ENCODE peak calls at places on chromosomes 7 and 10, in seven cellular contexts. One of them, this sample, is unnamed.

GRCh38 chr10:110834622-110835219 is 37.0 kb upstream of the PDCD4 start:
- DNase-seq in prostate gland: peak; percentile 72
- DNase-seq in IMR-90: no peak
- DNase-seq in colonic mucosa: peak; percentile 44
- DNase-seq in heart left ventricle: no peak
- DNase-seq in neural progenitor cell: peak; percentile 60
- DNase-seq in BJ: no peak
- DNase-seq in this sample: peak; percentile 62

GRCh38 chr10:4059471-4060138 is 274.6 kb upstream of the KLF6 start:
- DNase-seq in prostate gland: no peak
- DNase-seq in IMR-90: no peak
- DNase-seq in colonic mucosa: no peak
- DNase-seq in heart left ventricle: no peak
- DNase-seq in neural progenitor cell: no peak
- DNase-seq in BJ: no peak
- DNase-seq in this sample: no peak

GRCh38 chr10:59905066-59905734 is 1.2 kb downstream of the CCDC6 start:
- DNase-seq in prostate gland: peak; percentile 43
- DNase-seq in IMR-90: peak; percentile 16
- DNase-seq in colonic mucosa: peak; percentile 68
- DNase-seq in heart left ventricle: peak; percentile 63
- DNase-seq in neural progenitor cell: peak; percentile 68
- DNase-seq in BJ: no peak
- DNase-seq in this sample: peak; percentile 46

GRCh38 chr10:132774905-132775863 is 10.8 kb downstream of the NKX6-2 start:
- DNase-seq in prostate gland: no peak
- DNase-seq in IMR-90: no peak
- DNase-seq in colonic mucosa: peak; percentile 62
- DNase-seq in heart left ventricle: no peak
- DNase-seq in neural progenitor cell: no peak
- DNase-seq in BJ: no peak
- DNase-seq in this sample: peak; percentile 96

GRCh38 chr7:1361016-1361755 is 98.1 kb downstream of the MICALL2 start:
- DNase-seq in prostate gland: no peak
- DNase-seq in IMR-90: no peak
- DNase-seq in colonic mucosa: no peak
- DNase-seq in heart left ventricle: peak; percentile 39
- DNase-seq in neural progenitor cell: no peak
- DNase-seq in BJ: no peak
- DNase-seq in this sample: no peak

GRCh38 chr7:41732279-41733062 is 29.6 kb upstream of the INHBA start:
- DNase-seq in prostate gland: no peak
- DNase-seq in IMR-90: peak; percentile 33
- DNase-seq in colonic mucosa: no peak
- DNase-seq in heart left ventricle: no peak
- DNase-seq in neural progenitor cell: peak; percentile 26
- DNase-seq in BJ: no peak
- DNase-seq in this sample: no peak

GRCh38 chr10:112271982-112272381 is 11.2 kb upstream of the TECTB start:
- DNase-seq in prostate gland: no peak
- DNase-seq in IMR-90: peak; percentile 85
- DNase-seq in colonic mucosa: no peak
- DNase-seq in heart left ventricle: no peak
- DNase-seq in neural progenitor cell: no peak
- DNase-seq in BJ: no peak
- DNase-seq in this sample: no peak

GRCh38 chr10:311901-312665 is 176.8 kb downstream of the ZMYND11 start:
- DNase-seq in prostate gland: no peak
- DNase-seq in IMR-90: no peak
- DNase-seq in colonic mucosa: no peak
- DNase-seq in heart left ventricle: no peak
- DNase-seq in neural progenitor cell: no peak
- DNase-seq in BJ: no peak
- DNase-seq in this sample: no peak

GRCh38 chr7:143299840-143300239 is 11.7 kb downstream of the CASP2 start:
- DNase-seq in prostate gland: no peak
- DNase-seq in IMR-90: no peak
- DNase-seq in colonic mucosa: peak; percentile 58
- DNase-seq in heart left ventricle: no peak
- DNase-seq in neural progenitor cell: peak; percentile 56
- DNase-seq in BJ: no peak
- DNase-seq in this sample: peak; percentile 38

GRCh38 chr7:92621026-92621540 is 30.9 kb upstream of the FAM133B start:
- DNase-seq in prostate gland: peak; percentile 68
- DNase-seq in IMR-90: peak; percentile 94
- DNase-seq in colonic mucosa: peak; percentile 77
- DNase-seq in heart left ventricle: no peak
- DNase-seq in neural progenitor cell: peak; percentile 67
- DNase-seq in BJ: peak; percentile 52
- DNase-seq in this sample: peak; percentile 55

GRCh38 chr7:35254496-35255416 is 856 bp upstream of the TBX20 start:
- DNase-seq in prostate gland: no peak
- DNase-seq in IMR-90: no peak
- DNase-seq in colonic mucosa: no peak
- DNase-seq in heart left ventricle: no peak
- DNase-seq in neural progenitor cell: peak; percentile 67
- DNase-seq in BJ: no peak
- DNase-seq in this sample: no peak

GRCh38 chr7:131383417-131383816 is 55.7 kb downstream of the MKLN1 start:
- DNase-seq in prostate gland: no peak
- DNase-seq in IMR-90: peak; percentile 40
- DNase-seq in colonic mucosa: no peak
- DNase-seq in heart left ventricle: no peak
- DNase-seq in neural progenitor cell: no peak
- DNase-seq in BJ: no peak
- DNase-seq in this sample: no peak

GRCh38 chr10:106635947-106636346 is 528.6 kb downstream of the SORCS1 start:
- DNase-seq in prostate gland: no peak
- DNase-seq in IMR-90: no peak
- DNase-seq in colonic mucosa: no peak
- DNase-seq in heart left ventricle: no peak
- DNase-seq in neural progenitor cell: no peak
- DNase-seq in BJ: no peak
- DNase-seq in this sample: no peak

GRCh38 chr7:16778479-16778878 is 24.9 kb downstream of the TSPAN13 start:
- DNase-seq in prostate gland: no peak
- DNase-seq in IMR-90: no peak
- DNase-seq in colonic mucosa: no peak
- DNase-seq in heart left ventricle: no peak
- DNase-seq in neural progenitor cell: no peak
- DNase-seq in BJ: no peak
- DNase-seq in this sample: no peak

GRCh38 chr10:27635290-27635689 is 110.3 kb downstream of the MKX start:
- DNase-seq in prostate gland: no peak
- DNase-seq in IMR-90: no peak
- DNase-seq in colonic mucosa: peak; percentile 43
- DNase-seq in heart left ventricle: no peak
- DNase-seq in neural progenitor cell: no peak
- DNase-seq in BJ: no peak
- DNase-seq in this sample: no peak

GRCh38 chr10:99369551-99369950 is 40.4 kb downstream of the CNNM1 start:
- DNase-seq in prostate gland: no peak
- DNase-seq in IMR-90: peak; percentile 15
- DNase-seq in colonic mucosa: no peak
- DNase-seq in heart left ventricle: no peak
- DNase-seq in neural progenitor cell: no peak
- DNase-seq in BJ: peak; percentile 58
- DNase-seq in this sample: no peak

GRCh38 chr10:129465796-129466702 is 992 bp upstream of the MGMT start:
- DNase-seq in prostate gland: no peak
- DNase-seq in IMR-90: no peak
- DNase-seq in colonic mucosa: no peak
- DNase-seq in heart left ventricle: no peak
- DNase-seq in neural progenitor cell: no peak
- DNase-seq in BJ: no peak
- DNase-seq in this sample: no peak

GRCh38 chr7:3067193-3067592 is 23.5 kb upstream of the CARD11 start:
- DNase-seq in prostate gland: no peak
- DNase-seq in IMR-90: no peak
- DNase-seq in colonic mucosa: no peak
- DNase-seq in heart left ventricle: no peak
- DNase-seq in neural progenitor cell: no peak
- DNase-seq in BJ: no peak
- DNase-seq in this sample: no peak

GRCh38 chr7:70640266-70640833 is 491.6 kb upstream of the GALNT17 start:
- DNase-seq in prostate gland: no peak
- DNase-seq in IMR-90: peak; percentile 87
- DNase-seq in colonic mucosa: no peak
- DNase-seq in heart left ventricle: no peak
- DNase-seq in neural progenitor cell: no peak
- DNase-seq in BJ: no peak
- DNase-seq in this sample: no peak

GRCh38 chr7:144747961-144748360 is 87.9 kb downstream of the TPK1 start:
- DNase-seq in prostate gland: no peak
- DNase-seq in IMR-90: no peak
- DNase-seq in colonic mucosa: no peak
- DNase-seq in heart left ventricle: no peak
- DNase-seq in neural progenitor cell: no peak
- DNase-seq in BJ: no peak
- DNase-seq in this sample: no peak

GRCh38 chr7:142733271-142733670 is 16.0 kb upstream of the PRSS1 start:
- DNase-seq in prostate gland: no peak
- DNase-seq in IMR-90: no peak
- DNase-seq in colonic mucosa: no peak
- DNase-seq in heart left ventricle: no peak
- DNase-seq in neural progenitor cell: no peak
- DNase-seq in BJ: no peak
- DNase-seq in this sample: no peak

GRCh38 chr7:111113263-111114017 is 22.5 kb downstream of the LRRN3 start:
- DNase-seq in prostate gland: no peak
- DNase-seq in IMR-90: peak; percentile 86
- DNase-seq in colonic mucosa: no peak
- DNase-seq in heart left ventricle: no peak
- DNase-seq in neural progenitor cell: no peak
- DNase-seq in BJ: no peak
- DNase-seq in this sample: no peak

GRCh38 chr7:33250421-33250827 is 121.1 kb downstream of the BBS9 start:
- DNase-seq in prostate gland: no peak
- DNase-seq in IMR-90: peak; percentile 75
- DNase-seq in colonic mucosa: no peak
- DNase-seq in heart left ventricle: no peak
- DNase-seq in neural progenitor cell: no peak
- DNase-seq in BJ: peak; percentile 80
- DNase-seq in this sample: no peak

GRCh38 chr7:28573751-28574295 is 161.5 kb downstream of the CREB5 start:
- DNase-seq in prostate gland: peak; percentile 48
- DNase-seq in IMR-90: peak; percentile 42
- DNase-seq in colonic mucosa: no peak
- DNase-seq in heart left ventricle: no peak
- DNase-seq in neural progenitor cell: no peak
- DNase-seq in BJ: no peak
- DNase-seq in this sample: no peak

GRCh38 chr10:119620771-119621384 is 24.1 kb upstream of the TIAL1 start:
- DNase-seq in prostate gland: no peak
- DNase-seq in IMR-90: no peak
- DNase-seq in colonic mucosa: no peak
- DNase-seq in heart left ventricle: no peak
- DNase-seq in neural progenitor cell: no peak
- DNase-seq in BJ: no peak
- DNase-seq in this sample: no peak

DNA sequence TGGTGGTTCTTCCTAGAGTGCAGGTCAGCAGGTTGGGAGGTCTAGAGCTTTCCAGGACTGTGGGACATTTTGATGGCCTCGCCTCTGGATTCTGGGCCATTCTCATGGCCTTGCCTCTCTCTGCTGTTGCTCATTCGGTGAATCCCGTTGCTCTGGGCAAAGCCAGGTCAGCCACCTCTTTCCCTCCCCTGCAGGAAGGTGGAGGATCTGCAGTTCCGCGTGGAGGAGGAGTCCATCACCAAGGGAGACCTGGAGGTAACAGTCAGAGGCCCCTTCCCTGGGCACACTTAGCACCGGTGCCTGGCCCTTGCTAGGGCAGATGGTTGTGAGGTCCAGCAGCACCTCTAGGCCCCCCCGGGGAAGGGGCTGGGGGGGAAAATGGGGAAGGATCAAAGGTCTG is 74.9 kb downstream of the CLIP2 start:
- DNase-seq in prostate gland: no peak
- DNase-seq in IMR-90: no peak
- DNase-seq in colonic mucosa: no peak
- DNase-seq in heart left ventricle: no peak
- DNase-seq in neural progenitor cell: peak; percentile 26
- DNase-seq in BJ: no peak
- DNase-seq in this sample: no peak
- TF ChIP-seq CTCF in prostate gland: no peak
- TF ChIP-seq CTCF in IMR-90: no peak
- TF ChIP-seq CTCF in colonic mucosa: no peak
- TF ChIP-seq CTCF in heart left ventricle: no peak
- TF ChIP-seq CTCF in neural progenitor cell: peak; percentile 29
- TF ChIP-seq CTCF in BJ: peak; percentile 23
- TF ChIP-seq CTCF in this sample: no peak

GRCh38 chr10:5895804-5896203 is 5.8 kb downstream of the FBH1 start:
- DNase-seq in prostate gland: no peak
- DNase-seq in IMR-90: no peak
- DNase-seq in colonic mucosa: no peak
- DNase-seq in heart left ventricle: no peak
- DNase-seq in neural progenitor cell: peak; percentile 21
- DNase-seq in BJ: no peak
- DNase-seq in this sample: peak; percentile 10
- H3K36me3 ChIP-seq in prostate gland: no peaks in the 10 kb centered on the region
- H3K36me3 ChIP-seq in IMR-90: peaks cover 27% of the 10 kb centered on the region
- H3K36me3 ChIP-seq in colonic mucosa: no peaks in the 10 kb centered on the region
- H3K36me3 ChIP-seq in heart left ventricle: peaks cover 17% of the 10 kb centered on the region
- H3K36me3 ChIP-seq in neural progenitor cell: no peaks in the 10 kb centered on the region
- H3K36me3 ChIP-seq in BJ: peaks cover 9% of the 10 kb centered on the region
- H3K36me3 ChIP-seq in this sample: peaks cover 29% of the 10 kb centered on the region

GRCh38 chr7:26334171-26334570 is 42.5 kb downstream of the SNX10 start:
- DNase-seq in prostate gland: no peak
- DNase-seq in IMR-90: no peak
- DNase-seq in colonic mucosa: no peak
- DNase-seq in heart left ventricle: no peak
- DNase-seq in neural progenitor cell: no peak
- DNase-seq in BJ: no peak
- DNase-seq in this sample: no peak
- H3K4me3 ChIP-seq in prostate gland: no peak overlapping the region
- H3K4me3 ChIP-seq in IMR-90: no peak overlapping the region
- H3K4me3 ChIP-seq in colonic mucosa: no peak overlapping the region
- H3K4me3 ChIP-seq in heart left ventricle: no peak overlapping the region
- H3K4me3 ChIP-seq in neural progenitor cell: no peak overlapping the region
- H3K4me3 ChIP-seq in BJ: no peak overlapping the region
- H3K4me3 ChIP-seq in this sample: no peak overlapping the region

GRCh38 chr10:121495719-121496118 is 102.5 kb downstream of the FGFR2 start:
- DNase-seq in prostate gland: peak; percentile 37
- DNase-seq in IMR-90: no peak
- DNase-seq in colonic mucosa: no peak
- DNase-seq in heart left ventricle: no peak
- DNase-seq in neural progenitor cell: no peak
- DNase-seq in BJ: no peak
- DNase-seq in this sample: no peak

GRCh38 chr10:121501796-121502195 is 96.4 kb downstream of the FGFR2 start:
- DNase-seq in prostate gland: no peak
- DNase-seq in IMR-90: no peak
- DNase-seq in colonic mucosa: no peak
- DNase-seq in heart left ventricle: no peak
- DNase-seq in neural progenitor cell: no peak
- DNase-seq in BJ: no peak
- DNase-seq in this sample: no peak

GRCh38 chr10:121497513-121497912 is 100.7 kb downstream of the FGFR2 start:
- DNase-seq in prostate gland: peak; percentile 57
- DNase-seq in IMR-90: no peak
- DNase-seq in colonic mucosa: no peak
- DNase-seq in heart left ventricle: no peak
- DNase-seq in neural progenitor cell: no peak
- DNase-seq in BJ: no peak
- DNase-seq in this sample: no peak

GRCh38 chr10:121500591-121501341 is 97.5 kb downstream of the FGFR2 start:
- DNase-seq in prostate gland: no peak
- DNase-seq in IMR-90: no peak
- DNase-seq in colonic mucosa: no peak
- DNase-seq in heart left ventricle: no peak
- DNase-seq in neural progenitor cell: no peak
- DNase-seq in BJ: no peak
- DNase-seq in this sample: no peak

GRCh38 chr10:121498071-121498470 is 100.2 kb downstream of the FGFR2 start:
- DNase-seq in prostate gland: no peak
- DNase-seq in IMR-90: no peak
- DNase-seq in colonic mucosa: no peak
- DNase-seq in heart left ventricle: no peak
- DNase-seq in neural progenitor cell: no peak
- DNase-seq in BJ: no peak
- DNase-seq in this sample: no peak
- TF ChIP-seq CTCF in prostate gland: no peak
- TF ChIP-seq CTCF in IMR-90: no peak
- TF ChIP-seq CTCF in colonic mucosa: no peak
- TF ChIP-seq CTCF in heart left ventricle: no peak
- TF ChIP-seq CTCF in neural progenitor cell: peak; percentile 35
- TF ChIP-seq CTCF in BJ: no peak
- TF ChIP-seq CTCF in this sample: no peak

This sample was measured in stomach.